ENCODE peak calls at places on chromosomes 12 and 14, in four cellular contexts. C is progenitor cell of endocrine pancreas, W is esophagus squamous epithelium, J is heart right ventricle. O is an unnamed sample.
A peak's percentile ranks its signal among the peaks of the same experiment; 100 is the strongest.

GRCh38 chr14:91144425-91145145 is 30.7 kb downstream of the DGLUCY start:
- DNase-seq in W (no peak), C (no peak), J (no peak), O (no peak)

GRCh38 chr14:56205906-56206305 is 87.7 kb downstream of the PELI2 start:
- DNase-seq in J (no peak), W (no peak), C (no peak), O (no peak)

GRCh38 chr14:61749264-61749663 is 13.0 kb upstream of the SNAPC1 start:
- DNase-seq in J (no peak), C (no peak), W (no peak), O (no peak)

GRCh38 chr12:19482551-19483109 is 43.3 kb downstream of the AEBP2 start:
- DNase-seq in W (peak; percentile 10), J (peak; percentile 22), C (no peak), O (no peak)

GRCh38 chr14:72978856-72979255 is 48.0 kb downstream of the ZFYVE1 start:
- DNase-seq in C (no peak), J (no peak), W (no peak), O (no peak)

GRCh38 chr14:25090716-25091454 is 40.9 kb upstream of the STXBP6 start:
- DNase-seq in J (no peak), C (no peak), W (no peak), O (no peak)

GRCh38 chr12:70040141-70040540 is 203.1 kb upstream of the CNOT2 start:
- DNase-seq in J (no peak), W (no peak), C (no peak), O (no peak)

GRCh38 chr12:88591343-88591742 is 11.1 kb upstream of the KITLG start:
- DNase-seq in J (no peak), W (no peak), C (no peak), O (no peak)

GRCh38 chr14:100076133-100076532 is 10.9 kb downstream of the EVL start:
- DNase-seq in J (no peak), W (no peak), C (no peak), O (no peak)

GRCh38 chr12:2683283-2684025 is 111.3 kb upstream of the FKBP4 start:
- DNase-seq in C (no peak), W (no peak), J (no peak), O (no peak)

GRCh38 chr14:75794615-75795038 is 133.6 kb downstream of the TTLL5 start:
- DNase-seq in W (no peak), J (no peak), C (no peak), O (no peak)

GRCh38 chr12:11805043-11805442 is 155.6 kb downstream of the ETV6 start:
- DNase-seq in W (no peak), C (no peak), J (no peak), O (no peak)

GRCh38 chr14:90388437-90388836 is 8.4 kb upstream of the CALM1 start:
- DNase-seq in J (no peak), C (no peak), W (no peak), O (no peak)

GRCh38 chr14:20302042-20302761 is 3.5 kb downstream of the TTC5 start:
- DNase-seq in J (no peak), C (no peak), W (no peak), O (no peak)

GRCh38 chr14:76937181-76938091 is 91.1 kb downstream of the IRF2BPL start:
- DNase-seq in W (no peak), J (peak; percentile 56), C (no peak), O (peak; percentile 50)

GRCh38 chr12:59396519-59396918 is 199.3 kb upstream of the SLC16A7 start:
- DNase-seq in J (no peak), C (no peak), W (no peak), O (no peak)

GRCh38 chr14:36450550-36450949 is 69.5 kb downstream of the NKX2-1 start:
- DNase-seq in W (no peak), J (no peak), C (no peak), O (no peak)

GRCh38 chr14:95533822-95534221 is 1.0 kb upstream of the GLRX5 start:
- DNase-seq in J (no peak), C (no peak), W (no peak), O (no peak)

GRCh38 chr12:90816353-90817089 is 138.5 kb downstream of the CCER1 start:
- DNase-seq in W (no peak), C (no peak), J (no peak), O (no peak)

GRCh38 chr14:106372870-106373657 is 846.7 kb downstream of the TMEM121 start:
- DNase-seq in C (no peak), J (peak; percentile 23), W (no peak), O (no peak)

GRCh38 chr12:49777800-49778748 is 36.7 kb downstream of the TMBIM6 start:
- DNase-seq in W (no peak), C (peak; percentile 71), J (peak; percentile 58), O (no peak)

GRCh38 chr12:78118486-78118885 is 287.8 kb downstream of the NAV3 start:
- DNase-seq in J (no peak), C (no peak), W (no peak), O (no peak)

GRCh38 chr12:78121969-78122610 is 291.4 kb downstream of the NAV3 start:
- DNase-seq in J (no peak), C (no peak), W (no peak), O (no peak)

GRCh38 chr12:78119351-78119918 is 288.7 kb downstream of the NAV3 start:
- DNase-seq in J (no peak), W (no peak), C (no peak), O (no peak)

GRCh38 chr12:78118036-78118435 is 287.3 kb downstream of the NAV3 start:
- DNase-seq in W (no peak), C (no peak), J (no peak), O (no peak)

DNA sequence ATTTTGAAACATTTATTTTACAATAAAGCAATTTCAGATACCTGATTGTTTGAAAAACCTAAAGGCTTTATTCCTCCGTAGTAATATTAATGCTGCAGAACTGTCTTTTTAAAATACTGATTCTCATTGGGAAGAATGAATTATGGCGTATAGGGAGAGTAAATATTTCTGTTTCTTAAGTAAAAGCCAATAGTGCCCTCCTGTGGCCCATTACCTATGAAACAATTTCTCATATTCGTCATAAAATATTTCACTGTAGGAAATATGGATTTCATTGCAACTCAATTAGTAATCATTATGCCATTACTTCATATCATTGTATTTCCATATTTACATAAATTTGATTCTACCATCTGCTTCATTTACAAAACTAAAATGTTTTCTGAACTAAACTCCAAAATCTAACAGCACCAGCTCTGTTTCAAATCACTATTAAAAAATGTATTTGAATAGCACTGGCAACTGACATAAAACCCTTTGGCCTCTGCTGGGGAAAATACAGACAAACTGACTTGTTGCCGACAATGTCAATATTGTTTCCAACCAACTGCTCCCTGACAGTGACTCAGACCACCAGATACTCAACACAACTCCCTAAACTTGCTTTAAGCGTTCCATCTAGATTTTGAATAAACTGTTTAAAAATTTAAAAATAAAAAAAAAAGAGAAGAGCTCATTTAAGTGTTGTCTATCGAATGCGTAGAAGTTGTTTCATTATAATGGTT is 290.3 kb downstream of the NAV3 start:
- DNase-seq in J (no peak), W (no peak), C (no peak), O (no peak)
- TF ChIP-seq CTCF in J (no peak), W (peak; percentile 45), C (peak; percentile 11), O (no peak)

GRCh38 chr14:29463727-29464370 is 463.8 kb downstream of the PRKD1 start:
- DNase-seq in J (no peak), W (no peak), C (no peak), O (no peak)
- TF ChIP-seq CTCF in J (no peak), W (no peak), C (peak; percentile 18), O (no peak)

DNA sequence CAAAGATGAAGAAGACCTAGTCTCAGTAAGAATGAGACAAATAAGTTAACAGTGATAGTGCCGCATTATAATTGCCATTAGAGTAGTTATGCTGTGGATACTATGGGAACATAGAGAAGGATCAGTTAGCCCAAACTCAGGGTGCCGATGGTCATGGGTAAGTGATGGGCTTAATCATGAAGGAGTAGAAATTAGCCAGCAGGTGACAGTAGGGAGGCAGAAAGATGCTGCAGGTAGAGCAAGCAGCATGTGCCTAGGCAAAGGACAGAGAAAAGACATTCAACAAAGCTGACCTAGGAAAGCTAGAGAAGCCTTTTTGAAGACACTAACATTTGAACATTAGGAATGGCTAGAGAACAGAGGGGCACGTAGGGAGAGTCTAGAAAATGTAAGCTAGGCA is 30.6 kb upstream of the PTPRQ start:
- DNase-seq in C (no peak), W (no peak), J (no peak), O (no peak)
- TF ChIP-seq CTCF in C (no peak), W (no peak), J (no peak), O (no peak)

GRCh38 chr14:54902521-54903420 is at the start of gene GCH1:
- DNase-seq in J (peak; percentile 69), C (peak; percentile 89), W (peak; percentile 12), O (peak; percentile 75)
- TF ChIP-seq CTCF in J (peak; percentile 49), C (peak; percentile 69), W (peak; percentile 59), O (no peak)

GRCh38 chr12:107843351-107844311 is 69.1 kb downstream of the ASCL4 start:
- DNase-seq in W (no peak), J (no peak), C (no peak), O (no peak)
- TF ChIP-seq CTCF in W (no peak), J (no peak), C (no peak), O (no peak)

GRCh38 chr12:114697246-114697716 is 13.3 kb upstream of the TBX3 start:
- DNase-seq in J (no peak), C (no peak), W (no peak), O (no peak)
- TF ChIP-seq CTCF in J (no peak), C (no peak), W (no peak), O (no peak)

DNA sequence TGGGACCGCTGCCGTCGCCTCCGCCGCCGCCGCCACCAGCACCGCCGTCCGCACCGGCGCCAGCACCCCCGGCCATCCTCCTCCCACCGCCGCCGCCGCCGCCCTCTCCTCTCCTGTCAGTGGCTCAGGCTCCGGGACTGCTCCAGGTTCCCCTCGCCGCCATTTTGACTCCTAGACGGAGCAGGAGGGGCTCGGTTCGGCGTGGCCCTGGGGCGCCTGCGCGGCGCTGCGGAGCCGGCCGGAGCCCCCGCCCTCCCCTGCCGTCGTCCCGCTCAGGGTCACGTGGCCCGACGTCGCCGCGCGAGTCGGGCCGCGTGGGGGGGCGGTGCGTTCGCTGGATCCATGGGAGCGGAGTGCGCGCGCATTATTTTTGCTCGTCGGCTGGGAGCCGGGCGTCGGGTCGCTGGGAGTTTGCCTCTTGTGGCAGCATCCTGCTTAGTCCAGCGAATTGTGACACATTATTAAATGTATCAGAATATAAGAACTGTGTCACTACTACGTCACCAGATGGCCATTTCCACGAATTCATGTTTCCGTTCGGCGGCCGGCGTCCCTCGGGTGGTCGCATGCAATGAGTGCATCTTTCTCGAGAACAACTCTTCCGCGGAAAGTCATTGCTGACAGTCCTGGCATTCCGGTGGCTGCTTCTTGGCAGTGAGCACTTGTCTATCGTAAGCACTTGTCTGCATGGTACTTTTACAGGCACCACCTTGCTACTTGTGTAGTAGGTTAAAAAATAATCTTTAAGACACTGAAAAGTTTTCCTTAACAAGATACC is at the start of gene BTBD7:
- DNase-seq in J (peak; percentile 96), C (peak; percentile 95), W (peak; percentile 56), O (peak; percentile 96)
- TF ChIP-seq CTCF in J (peak; percentile 5), C (peak; percentile 53), W (peak; percentile 45), O (peak; percentile 33)

GRCh38 chr14:81330619-81331122 is 69.5 kb downstream of the STON2 start:
- DNase-seq in C (no peak), J (no peak), W (no peak), O (no peak)
- TF ChIP-seq CTCF in C (no peak), J (no peak), W (no peak), O (no peak)